ENCODE peak calls at places on chromosome 13, in six cellular contexts. M, V, A, L, Q and K are unnamed samples.

GRCh38 chr13:111610077-111610476 is 289.6 kb downstream of the TEX29 start:
- DNase-seq in M (no peak), V (no peak), A (no peak), L (no peak), Q (no peak), K (peak)

GRCh38 chr13:101474419-101474957 is 22.0 kb downstream of the ITGBL1 start:
- DNase-seq in M (peak), V (no peak), A (peak), L (peak), Q (no peak), K (peak)

GRCh38 chr13:24613755-24614154 is 66.5 kb upstream of the ATP12A start:
- DNase-seq in M (no peak), V (no peak), A (no peak), L (no peak), Q (no peak), K (no peak)

GRCh38 chr13:75788494-75788991 is 152.4 kb downstream of the LMO7 start:
- DNase-seq in M (peak), V (no peak), A (peak), L (peak), Q (no peak), K (no peak)

GRCh38 chr13:33090755-33091454 is 74.7 kb downstream of the KL start:
- DNase-seq in M (no peak), V (no peak), A (no peak), L (no peak), Q (no peak), K (no peak)

GRCh38 chr13:63124863-63125262 is 1709.2 kb upstream of the PCDH20 start:
- DNase-seq in M (no peak), V (no peak), A (no peak), L (peak), Q (no peak), K (no peak)

GRCh38 chr13:72728290-72728605 is 525 bp downstream of the BORA start:
- DNase-seq in M (no peak), V (no peak), A (no peak), L (no peak), Q (no peak), K (no peak)

GRCh38 chr13:46010148-46010547 is 42.4 kb downstream of the ZC3H13 start:
- DNase-seq in M (no peak), V (no peak), A (no peak), L (peak), Q (no peak), K (peak)

GRCh38 chr13:111480503-111480902 is 160.1 kb downstream of the TEX29 start:
- DNase-seq in M (no peak), V (peak), A (no peak), L (no peak), Q (no peak), K (no peak)

GRCh38 chr13:27263438-27263837 is 7.2 kb upstream of the RASL11A start:
- DNase-seq in M (no peak), V (no peak), A (no peak), L (no peak), Q (no peak), K (no peak)

GRCh38 chr13:38635030-38635429 is 51.8 kb upstream of the FREM2 start:
- DNase-seq in M (no peak), V (no peak), A (no peak), L (no peak), Q (no peak), K (no peak)

GRCh38 chr13:111904701-111905608 is 162.0 kb upstream of the SOX1 start:
- DNase-seq in M (no peak), V (peak), A (no peak), L (no peak), Q (no peak), K (no peak)

GRCh38 chr13:43348397-43348796 is 325.0 kb downstream of the DNAJC15 start:
- DNase-seq in M (no peak), V (no peak), A (no peak), L (peak), Q (no peak), K (no peak)

GRCh38 chr13:27131906-27132305 is 39.7 kb downstream of the USP12 start:
- DNase-seq in M (no peak), V (no peak), A (no peak), L (no peak), Q (no peak), K (no peak)

GRCh38 chr13:66397133-66397532 is 833.0 kb downstream of the PCDH9 start:
- DNase-seq in M (no peak), V (no peak), A (no peak), L (no peak), Q (no peak), K (no peak)

GRCh38 chr13:34017231-34017630 is 199.3 kb downstream of the RFC3 start:
- DNase-seq in M (no peak), V (no peak), A (no peak), L (no peak), Q (no peak), K (no peak)

GRCh38 chr13:88085036-88085435 is 413.9 kb downstream of the SLITRK5 start:
- DNase-seq in M (no peak), V (no peak), A (no peak), L (no peak), Q (no peak), K (no peak)

GRCh38 chr13:36275190-36276002 is 22.2 kb downstream of the CCDC169 start:
- DNase-seq in M (no peak), V (no peak), A (no peak), L (peak), Q (no peak), K (peak)

GRCh38 chr13:73572824-73573223 is 514.0 kb downstream of the KLF5 start:
- DNase-seq in M (no peak), V (no peak), A (no peak), L (no peak), Q (no peak), K (no peak)

GRCh38 chr13:92954746-92955145 is 271.9 kb upstream of the GPC6 start:
- DNase-seq in M (no peak), V (no peak), A (no peak), L (no peak), Q (no peak), K (no peak)

GRCh38 chr13:97142452-97142851 is 79.7 kb upstream of the MBNL2 start:
- DNase-seq in M (no peak), V (no peak), A (no peak), L (peak), Q (no peak), K (peak)

GRCh38 chr13:113581871-113582270 is 2.7 kb upstream of the TFDP1 start:
- DNase-seq in M (no peak), V (no peak), A (no peak), L (no peak), Q (no peak), K (no peak)

GRCh38 chr13:112965103-112965502 is 3.9 kb upstream of the MCF2L start:
- DNase-seq in M (no peak), V (no peak), A (no peak), L (no peak), Q (no peak), K (no peak)

GRCh38 chr13:32381539-32381938 is 46.4 kb downstream of the N4BP2L1 start:
- DNase-seq in M (no peak), V (no peak), A (no peak), L (peak), Q (peak), K (peak)

GRCh38 chr13:114049026-114049425 is 75.2 kb upstream of the C13orf46 start:
- DNase-seq in M (no peak), V (no peak), A (no peak), L (no peak), Q (no peak), K (no peak)

GRCh38 chr13:34349091-34349722 is 531.3 kb downstream of the RFC3 start:
- DNase-seq in M (peak), V (no peak), A (peak), L (peak), Q (no peak), K (no peak)

GRCh38 chr13:110126391-110126961 is 180.5 kb downstream of the COL4A1 start:
- DNase-seq in M (peak), V (no peak), A (peak), L (peak), Q (no peak), K (peak)

GRCh38 chr13:27442071-27442647 is 8.2 kb downstream of the MTIF3 start:
- DNase-seq in M (no peak), V (no peak), A (no peak), L (no peak), Q (no peak), K (no peak)

GRCh38 chr13:32515246-32515645 is 23.3 kb downstream of the N4BP2L2 start:
- DNase-seq in M (no peak), V (no peak), A (no peak), L (peak), Q (no peak), K (no peak)

GRCh38 chr13:48975101-48975925 is at the start of gene FNDC3A:
- DNase-seq in M (no peak), V (no peak), A (no peak), L (peak), Q (no peak), K (peak)

GRCh38 chr13:34358811-34359513 is 541.0 kb downstream of the RFC3 start:
- DNase-seq in M (peak), V (no peak), A (peak), L (peak), Q (no peak), K (no peak)

GRCh38 chr13:109644956-109645355 is 141.4 kb downstream of the IRS2 start:
- DNase-seq in M (no peak), V (no peak), A (no peak), L (no peak), Q (no peak), K (no peak)

GRCh38 chr13:24050292-24050711 is 110.2 kb upstream of the SPATA13 start:
- DNase-seq in M (no peak), V (no peak), A (no peak), L (peak), Q (no peak), K (no peak)

GRCh38 chr13:44989071-44989889 is at the start of the genes GPALPP1 and NUFIP1:
- DNase-seq in M (peak), V (peak), A (peak), L (peak), Q (peak), K (peak)
- TF ChIP-seq CTCF in M (no peak), V (peak), A (no peak), L (no peak), Q (no peak), K (no peak)

GRCh38 chr13:51259359-51259645 is 37.1 kb downstream of the FAM124A start:
- DNase-seq in M (no peak), V (no peak), A (no peak), L (no peak), Q (no peak), K (no peak)

GRCh38 chr13:51261610-51262249 is 39.5 kb downstream of the FAM124A start:
- DNase-seq in M (no peak), V (no peak), A (no peak), L (no peak), Q (no peak), K (no peak)

GRCh38 chr13:51260154-51260553 is 38.0 kb downstream of the FAM124A start:
- DNase-seq in M (no peak), V (no peak), A (no peak), L (no peak), Q (no peak), K (no peak)

GRCh38 chr13:51258612-51259358 is 36.6 kb downstream of the FAM124A start:
- DNase-seq in M (no peak), V (no peak), A (no peak), L (no peak), Q (no peak), K (no peak)

DNA sequence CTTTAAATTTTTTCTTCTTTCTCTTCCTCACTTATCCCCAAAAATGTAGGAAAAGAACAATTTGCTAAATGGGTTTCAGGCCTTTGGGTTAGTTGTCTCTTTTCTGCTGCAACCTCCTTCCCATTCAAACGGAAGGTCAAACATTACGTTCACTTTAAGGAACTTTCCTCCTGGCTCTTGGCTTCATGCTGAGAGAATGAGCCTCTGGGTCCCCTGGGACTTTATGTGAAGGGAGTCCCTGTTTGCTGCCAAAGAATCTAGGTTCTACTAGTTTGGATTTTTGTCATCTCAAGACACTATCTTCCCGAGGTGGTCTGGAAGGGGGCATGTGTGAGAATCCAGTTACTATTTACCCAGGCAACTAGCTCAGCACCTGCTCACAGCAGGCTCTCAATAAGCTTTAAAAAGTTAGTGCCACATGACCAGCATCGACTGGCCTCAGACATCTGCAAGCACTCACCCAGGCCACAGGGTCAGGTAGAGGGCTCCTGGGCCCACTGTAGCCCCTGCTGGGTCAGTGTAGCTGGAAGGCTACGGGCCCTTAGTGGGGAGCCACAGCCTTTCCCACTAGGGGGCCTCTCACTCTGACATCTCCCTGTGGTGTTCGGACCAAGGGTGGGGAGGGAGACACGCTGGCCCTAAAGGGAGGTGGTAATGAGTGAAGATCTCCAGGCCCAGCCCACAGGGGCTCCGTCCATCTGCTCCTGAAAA is 40.5 kb downstream of the FAM124A start:
- DNase-seq in M (no peak), V (no peak), A (no peak), L (peak), Q (no peak), K (no peak)
- TF ChIP-seq CTCF in M (no peak), V (no peak), A (no peak), L (peak), Q (no peak), K (no peak)

DNA sequence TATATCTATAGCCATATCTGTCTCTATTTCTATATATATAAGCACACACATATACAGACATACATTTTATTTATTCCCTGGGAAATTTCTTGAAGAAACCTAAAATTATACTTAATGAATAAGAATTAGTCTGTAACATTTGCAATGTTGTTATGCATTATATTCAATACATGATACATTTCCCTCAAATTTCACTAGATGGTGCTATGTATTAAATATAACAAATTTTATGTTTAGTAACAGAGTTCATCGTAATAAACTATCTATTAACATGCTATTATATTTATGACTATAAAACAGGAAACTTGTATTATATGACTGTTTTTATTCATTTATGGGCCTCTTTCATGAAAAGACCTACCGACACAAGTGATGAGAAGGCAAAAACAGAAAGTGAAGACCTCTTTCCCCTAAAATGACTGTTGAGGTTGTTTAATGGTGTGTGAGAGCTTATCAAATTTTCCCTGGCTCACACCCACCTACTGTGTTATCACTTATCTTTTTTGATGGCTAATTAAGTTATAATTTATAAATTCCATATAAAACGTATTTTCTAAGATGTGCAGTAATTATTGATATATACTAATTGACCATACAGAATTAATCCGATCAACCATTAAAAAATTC is 881.9 kb downstream of the SLITRK6 start:
- DNase-seq in M (peak), V (no peak), A (no peak), L (peak), Q (no peak), K (no peak)
- TF ChIP-seq CTCF in M (peak), V (peak), A (peak), L (no peak), Q (no peak), K (peak)

GRCh38 chr13:42330991-42331390 is 59.0 kb downstream of the AKAP11 start:
- DNase-seq in M (no peak), V (no peak), A (no peak), L (peak), Q (no peak), K (no peak)

GRCh38 chr13:42329239-42329638 is 57.3 kb downstream of the AKAP11 start:
- DNase-seq in M (no peak), V (no peak), A (no peak), L (no peak), Q (no peak), K (no peak)

GRCh38 chr13:42337808-42338600 is 66.1 kb downstream of the AKAP11 start:
- DNase-seq in M (no peak), V (no peak), A (no peak), L (peak), Q (no peak), K (no peak)

GRCh38 chr13:42334329-42334706 is 62.4 kb downstream of the AKAP11 start:
- DNase-seq in M (no peak), V (no peak), A (no peak), L (no peak), Q (no peak), K (no peak)

DNA sequence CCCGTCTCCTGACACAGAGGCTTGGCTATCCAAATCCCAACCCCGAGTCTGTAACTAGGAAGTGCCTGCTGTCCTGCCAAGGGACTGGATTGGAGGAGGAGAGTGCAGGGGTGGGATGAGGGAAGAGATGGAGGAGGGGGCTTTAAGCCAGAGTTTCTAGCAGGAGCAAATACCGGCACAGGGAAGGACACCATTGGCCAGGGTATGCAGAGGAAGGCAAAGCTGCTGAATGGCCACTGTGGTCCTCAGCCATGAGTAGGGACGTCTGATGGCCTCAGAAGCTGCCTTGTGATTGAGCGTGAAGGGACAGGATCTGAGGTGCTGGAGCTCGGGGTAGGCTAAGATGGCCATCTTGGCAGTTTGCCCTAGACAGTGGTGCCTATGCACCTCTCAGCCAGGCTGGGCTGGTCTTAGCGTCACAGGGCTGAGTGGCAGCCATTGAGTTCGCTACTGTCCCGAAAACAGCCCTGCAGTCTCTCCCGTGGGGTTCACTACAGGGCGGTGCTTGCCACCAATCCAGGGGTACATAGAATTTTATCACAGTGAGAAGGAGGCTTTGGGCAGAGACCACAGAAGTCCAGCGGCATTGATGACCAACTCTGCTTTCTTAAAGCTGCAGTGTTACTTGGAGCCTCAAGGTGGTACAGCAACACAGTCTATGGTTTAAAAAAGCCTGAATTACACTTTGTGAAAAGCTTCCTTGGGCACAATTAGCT is 61.8 kb downstream of the AKAP11 start:
- DNase-seq in M (no peak), V (no peak), A (no peak), L (peak), Q (no peak), K (peak)
- TF ChIP-seq CTCF in M (no peak), V (peak), A (peak), L (peak), Q (peak), K (peak)

GRCh38 chr13:95386370-95386769 is 85.1 kb upstream of the ABCC4 start:
- DNase-seq in M (no peak), V (no peak), A (no peak), L (no peak), Q (no peak), K (no peak)

GRCh38 chr13:95388420-95389079 is 87.3 kb upstream of the ABCC4 start:
- DNase-seq in M (no peak), V (no peak), A (no peak), L (no peak), Q (no peak), K (no peak)

GRCh38 chr13:95382906-95383305 is 81.7 kb upstream of the ABCC4 start:
- DNase-seq in M (no peak), V (no peak), A (no peak), L (no peak), Q (no peak), K (no peak)

GRCh38 chr13:95385373-95385772 is 84.1 kb upstream of the ABCC4 start:
- DNase-seq in M (no peak), V (no peak), A (no peak), L (no peak), Q (no peak), K (no peak)

DNA sequence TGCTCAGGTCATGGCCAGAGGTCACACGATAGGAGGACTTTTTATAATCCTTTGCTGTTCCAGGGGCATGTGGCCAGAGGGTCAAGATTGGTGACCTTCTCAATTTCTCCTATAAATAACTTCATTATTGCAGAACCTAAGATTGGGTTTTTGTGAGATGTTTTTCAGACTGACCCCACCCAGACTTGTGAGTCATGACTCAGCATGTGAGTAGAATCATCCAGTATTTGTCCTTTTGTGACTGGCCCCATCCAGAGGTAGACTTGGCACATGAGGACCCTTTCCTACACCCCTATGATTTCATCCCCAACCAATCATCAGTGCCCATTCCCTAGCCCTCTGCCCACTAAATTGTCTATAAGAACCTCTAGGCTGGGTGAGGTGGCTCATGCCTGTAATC is 84.6 kb upstream of the ABCC4 start:
- DNase-seq in M (no peak), V (no peak), A (no peak), L (peak), Q (no peak), K (no peak)
- TF ChIP-seq CTCF in M (no peak), V (no peak), A (no peak), L (no peak), Q (no peak), K (no peak)

GRCh38 chr13:25756916-25757315 is 294.9 kb downstream of the SHISA2 start:
- DNase-seq in M (no peak), V (no peak), A (no peak), L (no peak), Q (no peak), K (no peak)
- TF ChIP-seq CTCF in M (no peak), V (peak), A (no peak), L (no peak), Q (no peak), K (no peak)

GRCh38 chr13:107144432-107144831 is 576.5 kb upstream of the ARGLU1 start:
- DNase-seq in M (no peak), V (no peak), A (no peak), L (peak), Q (no peak), K (no peak)
- TF ChIP-seq CTCF in M (no peak), V (peak), A (no peak), L (no peak), Q (no peak), K (peak)

GRCh38 chr13:99523838-99524237 is 22.6 kb downstream of the TM9SF2 start:
- DNase-seq in M (no peak), V (no peak), A (no peak), L (no peak), Q (no peak), K (no peak)

GRCh38 chr13:99527346-99527745 is 26.1 kb downstream of the TM9SF2 start:
- DNase-seq in M (no peak), V (no peak), A (no peak), L (no peak), Q (no peak), K (no peak)

GRCh38 chr13:99526549-99526948 is 25.3 kb downstream of the TM9SF2 start:
- DNase-seq in M (no peak), V (no peak), A (no peak), L (no peak), Q (no peak), K (no peak)

GRCh38 chr13:99525967-99526366 is 24.7 kb downstream of the TM9SF2 start:
- DNase-seq in M (no peak), V (no peak), A (no peak), L (no peak), Q (no peak), K (no peak)

GRCh38 chr13:99528547-99528946 is 27.3 kb downstream of the TM9SF2 start:
- DNase-seq in M (no peak), V (no peak), A (no peak), L (no peak), Q (peak), K (no peak)
- TF ChIP-seq CTCF in M (no peak), V (peak), A (no peak), L (no peak), Q (peak), K (no peak)